ENCODE peak calls at places on chromosomes 1 and 21, in ten cellular contexts. One of them, this sample, is unnamed.

GRCh38 chr1:176183618-176184017 is 23.5 kb downstream of the COP1 start:
- DNase-seq in A673: no peak
- DNase-seq in fibroblast of mammary gland: no peak
- DNase-seq in astrocyte of the spinal cord: no peak
- DNase-seq in astrocyte of the cerebellum: no peak
- DNase-seq in choroid plexus epithelial cell: peak; percentile 4
- DNase-seq in foreskin fibroblast: no peak
- DNase-seq in pancreas: no peak
- DNase-seq in left ventricle myocardium inferior: no peak
- DNase-seq in SK-N-SH: no peak
- DNase-seq in this sample: peak; percentile 28

GRCh38 chr1:229428256-229428655 is 5.6 kb downstream of the ACTA1 start:
- DNase-seq in SK-N-SH: no peak
- DNase-seq in astrocyte of the spinal cord: no peak
- DNase-seq in left ventricle myocardium inferior: no peak
- DNase-seq in pancreas: no peak
- DNase-seq in choroid plexus epithelial cell: no peak
- DNase-seq in A673: no peak
- DNase-seq in astrocyte of the cerebellum: no peak
- DNase-seq in foreskin fibroblast: no peak
- DNase-seq in fibroblast of mammary gland: no peak
- DNase-seq in this sample: no peak

GRCh38 chr21:35026153-35026499 is 23.0 kb downstream of the RUNX1 start:
- DNase-seq in SK-N-SH: no peak
- DNase-seq in choroid plexus epithelial cell: peak; percentile 21
- DNase-seq in A673: no peak
- DNase-seq in fibroblast of mammary gland: no peak
- DNase-seq in left ventricle myocardium inferior: no peak
- DNase-seq in pancreas: no peak
- DNase-seq in foreskin fibroblast: no peak
- DNase-seq in astrocyte of the spinal cord: peak; percentile 36
- DNase-seq in astrocyte of the cerebellum: no peak
- DNase-seq in this sample: no peak

GRCh38 chr1:36223373-36223995 is 759 bp upstream of the THRAP3 start:
- DNase-seq in left ventricle myocardium inferior: no peak
- DNase-seq in astrocyte of the cerebellum: no peak
- DNase-seq in A673: peak; percentile 37
- DNase-seq in fibroblast of mammary gland: peak; percentile 79
- DNase-seq in pancreas: no peak
- DNase-seq in choroid plexus epithelial cell: peak; percentile 89
- DNase-seq in SK-N-SH: peak; percentile 37
- DNase-seq in foreskin fibroblast: peak; percentile 74
- DNase-seq in astrocyte of the spinal cord: peak; percentile 73
- DNase-seq in this sample: peak; percentile 85

GRCh38 chr1:151458936-151459330 is 361 bp downstream of the POGZ start:
- DNase-seq in left ventricle myocardium inferior: peak; percentile 67
- DNase-seq in A673: peak; percentile 84
- DNase-seq in choroid plexus epithelial cell: peak; percentile 74
- DNase-seq in astrocyte of the cerebellum: peak; percentile 24
- DNase-seq in SK-N-SH: peak; percentile 86
- DNase-seq in fibroblast of mammary gland: peak; percentile 70
- DNase-seq in foreskin fibroblast: peak; percentile 75
- DNase-seq in pancreas: peak; percentile 86
- DNase-seq in astrocyte of the spinal cord: peak; percentile 68
- DNase-seq in this sample: peak; percentile 78

GRCh38 chr1:228804640-228805413 is 69.5 kb downstream of the RHOU start:
- DNase-seq in foreskin fibroblast: no peak
- DNase-seq in A673: no peak
- DNase-seq in choroid plexus epithelial cell: no peak
- DNase-seq in SK-N-SH: peak; percentile 53
- DNase-seq in pancreas: no peak
- DNase-seq in astrocyte of the cerebellum: no peak
- DNase-seq in left ventricle myocardium inferior: no peak
- DNase-seq in astrocyte of the spinal cord: no peak
- DNase-seq in fibroblast of mammary gland: no peak
- DNase-seq in this sample: peak; percentile 24

GRCh38 chr1:59368007-59368670 is 71.2 kb downstream of the FGGY start:
- DNase-seq in choroid plexus epithelial cell: peak; percentile 56
- DNase-seq in fibroblast of mammary gland: no peak
- DNase-seq in astrocyte of the cerebellum: no peak
- DNase-seq in pancreas: no peak
- DNase-seq in SK-N-SH: no peak
- DNase-seq in left ventricle myocardium inferior: no peak
- DNase-seq in A673: no peak
- DNase-seq in astrocyte of the spinal cord: no peak
- DNase-seq in foreskin fibroblast: no peak
- DNase-seq in this sample: no peak

GRCh38 chr1:33089457-33089856 is 8.5 kb downstream of the AZIN2 start:
- DNase-seq in astrocyte of the cerebellum: no peak
- DNase-seq in SK-N-SH: no peak
- DNase-seq in A673: no peak
- DNase-seq in fibroblast of mammary gland: no peak
- DNase-seq in astrocyte of the spinal cord: no peak
- DNase-seq in foreskin fibroblast: no peak
- DNase-seq in left ventricle myocardium inferior: no peak
- DNase-seq in pancreas: no peak
- DNase-seq in choroid plexus epithelial cell: no peak
- DNase-seq in this sample: no peak

GRCh38 chr1:153212201-153212600 is 5.2 kb upstream of the PRR9 start:
- DNase-seq in astrocyte of the spinal cord: no peak
- DNase-seq in astrocyte of the cerebellum: no peak
- DNase-seq in SK-N-SH: no peak
- DNase-seq in choroid plexus epithelial cell: no peak
- DNase-seq in A673: no peak
- DNase-seq in fibroblast of mammary gland: no peak
- DNase-seq in foreskin fibroblast: no peak
- DNase-seq in pancreas: no peak
- DNase-seq in left ventricle myocardium inferior: no peak
- DNase-seq in this sample: no peak

GRCh38 chr1:81512242-81512641 is 288.5 kb upstream of the ADGRL2 start:
- DNase-seq in A673: peak; percentile 69
- DNase-seq in astrocyte of the cerebellum: no peak
- DNase-seq in choroid plexus epithelial cell: peak; percentile 31
- DNase-seq in SK-N-SH: peak; percentile 14
- DNase-seq in astrocyte of the spinal cord: no peak
- DNase-seq in foreskin fibroblast: peak; percentile 6
- DNase-seq in left ventricle myocardium inferior: no peak
- DNase-seq in fibroblast of mammary gland: no peak
- DNase-seq in pancreas: no peak
- DNase-seq in this sample: no peak

GRCh38 chr1:45673956-45674355 is 12.4 kb downstream of the GPBP1L1 start:
- DNase-seq in pancreas: no peak
- DNase-seq in choroid plexus epithelial cell: peak; percentile 59
- DNase-seq in astrocyte of the cerebellum: no peak
- DNase-seq in left ventricle myocardium inferior: no peak
- DNase-seq in fibroblast of mammary gland: no peak
- DNase-seq in A673: no peak
- DNase-seq in foreskin fibroblast: no peak
- DNase-seq in astrocyte of the spinal cord: peak; percentile 20
- DNase-seq in SK-N-SH: no peak
- DNase-seq in this sample: no peak

GRCh38 chr1:59096501-59096900 is 200.4 kb upstream of the FGGY start:
- DNase-seq in astrocyte of the spinal cord: no peak
- DNase-seq in A673: no peak
- DNase-seq in pancreas: no peak
- DNase-seq in foreskin fibroblast: no peak
- DNase-seq in left ventricle myocardium inferior: peak; percentile 49
- DNase-seq in fibroblast of mammary gland: no peak
- DNase-seq in astrocyte of the cerebellum: no peak
- DNase-seq in choroid plexus epithelial cell: no peak
- DNase-seq in SK-N-SH: no peak
- DNase-seq in this sample: no peak

GRCh38 chr1:63874278-63874880 is 100.6 kb downstream of the ROR1 start:
- DNase-seq in astrocyte of the spinal cord: peak; percentile 17
- DNase-seq in pancreas: no peak
- DNase-seq in SK-N-SH: no peak
- DNase-seq in fibroblast of mammary gland: peak; percentile 73
- DNase-seq in A673: no peak
- DNase-seq in foreskin fibroblast: peak; percentile 63
- DNase-seq in choroid plexus epithelial cell: no peak
- DNase-seq in left ventricle myocardium inferior: no peak
- DNase-seq in astrocyte of the cerebellum: no peak
- DNase-seq in this sample: no peak

GRCh38 chr1:160781914-160782689 is 13.9 kb upstream of the LY9 start:
- DNase-seq in pancreas: no peak
- DNase-seq in left ventricle myocardium inferior: no peak
- DNase-seq in A673: no peak
- DNase-seq in fibroblast of mammary gland: no peak
- DNase-seq in astrocyte of the spinal cord: no peak
- DNase-seq in foreskin fibroblast: no peak
- DNase-seq in astrocyte of the cerebellum: no peak
- DNase-seq in SK-N-SH: no peak
- DNase-seq in choroid plexus epithelial cell: no peak
- DNase-seq in this sample: peak; percentile 88

GRCh38 chr1:2468041-2468472 is 8.0 kb upstream of the PLCH2 start:
- DNase-seq in left ventricle myocardium inferior: no peak
- DNase-seq in choroid plexus epithelial cell: peak; percentile 41
- DNase-seq in A673: peak; percentile 36
- DNase-seq in astrocyte of the spinal cord: peak; percentile 20
- DNase-seq in SK-N-SH: peak; percentile 65
- DNase-seq in pancreas: no peak
- DNase-seq in fibroblast of mammary gland: no peak
- DNase-seq in astrocyte of the cerebellum: no peak
- DNase-seq in foreskin fibroblast: peak; percentile 62
- DNase-seq in this sample: no peak

GRCh38 chr1:32426489-32427255 is 32.4 kb upstream of the BSDC1 start:
- DNase-seq in choroid plexus epithelial cell: no peak
- DNase-seq in SK-N-SH: peak; percentile 77
- DNase-seq in foreskin fibroblast: peak; percentile 36
- DNase-seq in astrocyte of the spinal cord: no peak
- DNase-seq in left ventricle myocardium inferior: no peak
- DNase-seq in A673: peak; percentile 50
- DNase-seq in pancreas: no peak
- DNase-seq in astrocyte of the cerebellum: no peak
- DNase-seq in fibroblast of mammary gland: peak; percentile 7
- DNase-seq in this sample: no peak

DNA sequence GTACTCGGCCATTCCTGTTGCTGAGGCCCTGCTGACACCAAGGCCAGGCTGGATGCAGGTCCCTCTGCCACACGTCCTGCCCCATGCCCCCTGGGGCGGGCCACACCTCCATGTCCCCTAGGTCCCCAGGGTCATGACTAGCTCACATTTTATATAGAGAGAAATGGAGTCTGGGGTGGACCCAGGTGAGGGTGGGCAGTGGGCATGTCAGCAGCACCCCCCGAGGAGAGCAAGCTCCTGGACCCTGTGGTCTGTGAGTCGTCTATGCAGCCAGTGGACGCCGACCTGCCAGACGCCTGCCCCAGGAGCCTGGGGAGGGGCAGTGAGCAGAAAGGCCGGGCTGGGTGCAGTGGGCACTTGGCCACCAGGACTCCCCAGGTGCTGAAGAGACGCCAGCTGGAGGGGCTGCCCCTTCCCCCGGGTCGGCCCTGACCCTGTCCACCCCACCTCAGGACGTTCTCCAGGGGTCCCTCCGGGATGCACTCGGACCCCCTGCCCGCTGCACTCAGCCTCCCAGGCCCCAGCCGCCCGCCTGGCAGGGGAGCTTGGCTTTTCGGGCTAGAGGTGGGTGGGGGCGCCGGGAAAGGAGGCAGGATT is 15.9 kb downstream of the SAMD11 start:
- DNase-seq in astrocyte of the cerebellum: no peak
- DNase-seq in A673: no peak
- DNase-seq in choroid plexus epithelial cell: no peak
- DNase-seq in astrocyte of the spinal cord: no peak
- DNase-seq in left ventricle myocardium inferior: no peak
- DNase-seq in foreskin fibroblast: no peak
- DNase-seq in pancreas: no peak
- DNase-seq in SK-N-SH: no peak
- DNase-seq in fibroblast of mammary gland: no peak
- DNase-seq in this sample: no peak
- H3K4me3 ChIP-seq in astrocyte of the cerebellum: no peak overlapping the region
- H3K4me3 ChIP-seq in A673: peak overlapping the region; percentile 45
- H3K4me3 ChIP-seq in choroid plexus epithelial cell: no peak overlapping the region
- H3K4me3 ChIP-seq in astrocyte of the spinal cord: no peak overlapping the region
- H3K4me3 ChIP-seq in left ventricle myocardium inferior: peak overlapping the region; percentile 65
- H3K4me3 ChIP-seq in foreskin fibroblast: no peak overlapping the region
- H3K4me3 ChIP-seq in pancreas: peak overlapping the region; percentile 41
- H3K4me3 ChIP-seq in SK-N-SH: no peak overlapping the region
- H3K4me3 ChIP-seq in fibroblast of mammary gland: no peak overlapping the region
- H3K4me3 ChIP-seq in this sample: no peak overlapping the region

GRCh38 chr1:20242890-20243479 is 47.7 kb upstream of the VWA5B1 start:
- DNase-seq in choroid plexus epithelial cell: no peak
- DNase-seq in left ventricle myocardium inferior: no peak
- DNase-seq in fibroblast of mammary gland: no peak
- DNase-seq in foreskin fibroblast: no peak
- DNase-seq in A673: no peak
- DNase-seq in SK-N-SH: no peak
- DNase-seq in astrocyte of the cerebellum: no peak
- DNase-seq in pancreas: no peak
- DNase-seq in astrocyte of the spinal cord: no peak
- DNase-seq in this sample: no peak
- TF ChIP-seq CTCF in choroid plexus epithelial cell: no peak
- TF ChIP-seq CTCF in left ventricle myocardium inferior: no peak
- TF ChIP-seq CTCF in fibroblast of mammary gland: no peak
- TF ChIP-seq CTCF in foreskin fibroblast: no peak
- TF ChIP-seq CTCF in A673: peak; percentile 27
- TF ChIP-seq CTCF in SK-N-SH: no peak
- TF ChIP-seq CTCF in astrocyte of the cerebellum: no peak
- TF ChIP-seq CTCF in pancreas: no peak
- TF ChIP-seq CTCF in astrocyte of the spinal cord: no peak
- TF ChIP-seq CTCF in this sample: no peak

DNA sequence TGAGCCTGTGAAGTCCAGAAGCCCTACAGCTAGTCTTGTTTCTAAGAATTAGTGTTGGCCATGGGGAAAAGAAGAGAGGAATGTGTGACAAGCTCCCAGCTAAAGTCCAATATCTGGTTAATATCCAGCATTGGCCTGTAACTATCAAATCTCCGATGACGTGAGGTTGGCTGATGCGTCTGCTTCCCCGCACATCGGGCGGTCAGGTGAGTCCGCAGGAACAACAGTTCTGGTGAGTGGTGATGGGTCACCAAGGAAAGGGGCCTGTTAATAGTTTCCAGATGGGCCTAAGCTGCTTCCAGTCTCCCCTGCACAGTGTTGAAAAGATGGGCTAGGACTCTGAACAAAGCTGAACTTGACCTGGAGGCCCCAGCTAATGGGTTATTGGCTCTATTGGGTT is 193.1 kb upstream of the EDN2 start:
- DNase-seq in A673: no peak
- DNase-seq in astrocyte of the cerebellum: no peak
- DNase-seq in left ventricle myocardium inferior: no peak
- DNase-seq in fibroblast of mammary gland: peak; percentile 91
- DNase-seq in choroid plexus epithelial cell: no peak
- DNase-seq in SK-N-SH: no peak
- DNase-seq in pancreas: no peak
- DNase-seq in astrocyte of the spinal cord: no peak
- DNase-seq in foreskin fibroblast: peak; percentile 47
- DNase-seq in this sample: no peak
- H3K4me3 ChIP-seq in A673: no peak overlapping the region
- H3K4me3 ChIP-seq in astrocyte of the cerebellum: no peak overlapping the region
- H3K4me3 ChIP-seq in left ventricle myocardium inferior: no peak overlapping the region
- H3K4me3 ChIP-seq in fibroblast of mammary gland: no peak overlapping the region
- H3K4me3 ChIP-seq in choroid plexus epithelial cell: no peak overlapping the region
- H3K4me3 ChIP-seq in SK-N-SH: no peak overlapping the region
- H3K4me3 ChIP-seq in pancreas: no peak overlapping the region
- H3K4me3 ChIP-seq in astrocyte of the spinal cord: no peak overlapping the region
- H3K4me3 ChIP-seq in foreskin fibroblast: no peak overlapping the region
- H3K4me3 ChIP-seq in this sample: no peak overlapping the region

GRCh38 chr1:61637470-61637869 is 87.5 kb downstream of the TM2D1 start:
- DNase-seq in fibroblast of mammary gland: no peak
- DNase-seq in choroid plexus epithelial cell: no peak
- DNase-seq in left ventricle myocardium inferior: no peak
- DNase-seq in pancreas: no peak
- DNase-seq in astrocyte of the cerebellum: no peak
- DNase-seq in foreskin fibroblast: no peak
- DNase-seq in astrocyte of the spinal cord: no peak
- DNase-seq in SK-N-SH: no peak
- DNase-seq in A673: no peak
- DNase-seq in this sample: no peak
- TF ChIP-seq CTCF in fibroblast of mammary gland: no peak
- TF ChIP-seq CTCF in choroid plexus epithelial cell: no peak
- TF ChIP-seq CTCF in left ventricle myocardium inferior: no peak
- TF ChIP-seq CTCF in pancreas: no peak
- TF ChIP-seq CTCF in astrocyte of the cerebellum: no peak
- TF ChIP-seq CTCF in foreskin fibroblast: no peak
- TF ChIP-seq CTCF in astrocyte of the spinal cord: no peak
- TF ChIP-seq CTCF in SK-N-SH: no peak
- TF ChIP-seq CTCF in A673: no peak
- TF ChIP-seq CTCF in this sample: no peak